ENCODE peak calls at places on chromosomes 1 and 21, in six cellular contexts. F, G, D, H, T and Z are unnamed samples.

GRCh38 chr1:8430476-8430875 is 112.6 kb downstream of the SLC45A1 start:
- DNase-seq in H (no peak), T (no peak), F (no peak), D (no peak), G (no peak), Z (no peak)

GRCh38 chr1:36156329-36157114 is 562 bp downstream of the MAP7D1 start:
- DNase-seq in T (peak), G (peak), D (no peak), F (peak), H (peak), Z (peak)

GRCh38 chr21:26153758-26154157 is 16.8 kb downstream of the APP start:
- DNase-seq in D (peak), T (no peak), H (peak), F (no peak), G (no peak), Z (no peak)

GRCh38 chr1:215076312-215076711 is 6.2 kb upstream of the KCNK2 start:
- DNase-seq in G (no peak), T (no peak), F (no peak), D (no peak), H (no peak), Z (no peak)

GRCh38 chr1:6495540-6496359 is 4.3 kb upstream of the PLEKHG5 start:
- DNase-seq in F (no peak), H (no peak), T (no peak), G (no peak), D (no peak), Z (peak)

GRCh38 chr1:7671146-7671465 is 100.0 kb upstream of the VAMP3 start:
- DNase-seq in F (no peak), G (no peak), T (no peak), H (no peak), D (no peak), Z (no peak)

GRCh38 chr1:179474713-179475112 is 101.0 kb downstream of the NPHS2 start:
- DNase-seq in H (no peak), D (no peak), T (no peak), F (no peak), G (no peak), Z (no peak)

GRCh38 chr1:20165522-20165951 is 20.4 kb upstream of the UBXN10 start:
- DNase-seq in T (no peak), D (no peak), H (no peak), F (no peak), G (no peak), Z (peak)

GRCh38 chr21:42570362-42570761 is 56.7 kb downstream of the SLC37A1 start:
- DNase-seq in T (no peak), D (no peak), F (no peak), G (no peak), H (no peak), Z (no peak)

GRCh38 chr1:61318319-61319125 is 236.2 kb downstream of the NFIA start:
- DNase-seq in H (peak), F (no peak), D (peak), G (no peak), T (no peak), Z (no peak)

GRCh38 chr1:15453773-15454172 is 2.8 kb upstream of the CELA2A start:
- DNase-seq in F (no peak), D (no peak), G (no peak), H (no peak), T (no peak), Z (no peak)

GRCh38 chr1:117166076-117166475 is 44.5 kb upstream of the TRIM45 start:
- DNase-seq in G (no peak), F (no peak), D (peak), T (no peak), H (peak), Z (no peak)

GRCh38 chr1:8913457-8913856 is 32.2 kb upstream of the CA6 start:
- DNase-seq in T (no peak), D (no peak), H (no peak), G (no peak), F (no peak), Z (no peak)

GRCh38 chr1:223641523-223642039 is 23.9 kb downstream of the CAPN8 start:
- DNase-seq in F (no peak), H (no peak), T (no peak), G (no peak), D (no peak), Z (no peak)